ENCODE peak calls at places on chromosomes 12 and 14, in five cellular contexts. Q, I, U, F and E are unnamed samples.

GRCh38 chr12:106865685-106866084 is 90.0 kb upstream of the TMEM263 start:
- DNase-seq in F (no peak), Q (no peak), I (no peak), U (no peak), E (no peak)

GRCh38 chr14:104421401-104421821 is 158.2 kb upstream of the C14orf180 start:
- DNase-seq in F (no peak), I (no peak), Q (no peak), U (no peak), E (no peak)

GRCh38 chr14:63737582-63738006 is 9.7 kb upstream of the SGPP1 start:
- DNase-seq in Q (no peak), F (no peak), I (no peak), U (no peak), E (no peak)

GRCh38 chr14:98816195-98816594 is 455.8 kb downstream of the BCL11B start:
- DNase-seq in I (no peak), F (no peak), Q (no peak), U (no peak), E (no peak)

GRCh38 chr14:23570806-23571483 is 3.4 kb upstream of the AP1G2 start:
- DNase-seq in I (no peak), U (no peak), F (no peak), Q (no peak), E (no peak)

GRCh38 chr12:8914716-8915526 is 612 bp downstream of the PHC1 start:
- DNase-seq in Q (peak; percentile 26), F (peak; percentile 68), I (peak; percentile 61), U (peak; percentile 25), E (peak; percentile 43)

GRCh38 chr12:50387487-50387886 is 8.9 kb downstream of the FAM186A start:
- DNase-seq in I (no peak), U (no peak), Q (peak; percentile 56), F (no peak), E (no peak)

GRCh38 chr12:108327621-108328371 is 11.3 kb downstream of the CMKLR1 start:
- DNase-seq in F (no peak), U (no peak), I (no peak), Q (no peak), E (no peak)

GRCh38 chr12:34604631-34605509 is 582.6 kb downstream of the ALG10 start:
- DNase-seq in U (no peak), I (peak; percentile 22), Q (no peak), F (no peak), E (no peak)

GRCh38 chr12:1632702-1633101 is 3.7 kb downstream of the WNT5B start:
- DNase-seq in I (peak; percentile 91), F (no peak), Q (no peak), U (no peak), E (no peak)

GRCh38 chr14:73047808-73048207 is 10.5 kb upstream of the RBM25 start:
- DNase-seq in Q (no peak), U (no peak), I (no peak), F (no peak), E (no peak)

GRCh38 chr12:44317651-44318126 is 481.8 kb downstream of the TMEM117 start:
- DNase-seq in U (no peak), Q (peak; percentile 41), F (peak; percentile 16), I (no peak), E (peak; percentile 35)

GRCh38 chr14:104972301-104973211 is 5.6 kb downstream of the AHNAK2 start:
- DNase-seq in I (no peak), Q (peak; percentile 57), F (peak; percentile 77), U (no peak), E (no peak)

GRCh38 chr12:90207799-90208198 is 499.2 kb upstream of the ATP2B1 start:
- DNase-seq in U (no peak), Q (no peak), F (no peak), I (no peak), E (no peak)

GRCh38 chr14:32657081-32657480 is 281.6 kb upstream of the NPAS3 start:
- DNase-seq in Q (peak; percentile 92), U (no peak), F (peak; percentile 16), I (no peak), E (peak; percentile 40)

GRCh38 chr14:55976619-55977018 is 141.6 kb upstream of the PELI2 start:
- DNase-seq in I (no peak), F (no peak), U (no peak), Q (no peak), E (no peak)

GRCh38 chr12:69130064-69130463 is 109.3 kb upstream of the CPSF6 start:
- DNase-seq in F (no peak), I (no peak), U (no peak), Q (peak; percentile 1), E (no peak)

GRCh38 chr14:22781606-22782000 is 15.1 kb downstream of the OXA1L start:
- DNase-seq in U (no peak), Q (peak; percentile 14), F (peak; percentile 50), I (no peak), E (peak; percentile 59)

GRCh38 chr12:43057561-43057960 is 468.0 kb upstream of the PRICKLE1 start:
- DNase-seq in I (no peak), Q (peak; percentile 85), U (no peak), F (no peak), E (no peak)

GRCh38 chr12:51533799-51534198 is 57.2 kb upstream of the SCN8A start:
- DNase-seq in F (no peak), U (no peak), I (no peak), Q (peak; percentile 36), E (no peak)